ENCODE peak calls at places on chromosomes 12 and 14, in eight cellular contexts. One of them, this sample, is unnamed.

GRCh38 chr12:49675137-49675536 is 32.1 kb downstream of the FMNL3 start:
- DNase-seq in cardiac fibroblast: no peak
- DNase-seq in lower lobe of right lung: no peak
- DNase-seq in kidney: no peak
- DNase-seq in IMR-90: no peak
- DNase-seq in foreskin fibroblast: no peak
- DNase-seq in GM23338: peak; percentile 21
- DNase-seq in colonic mucosa: no peak
- DNase-seq in this sample: no peak

GRCh38 chr14:89723930-89724915 is 230.3 kb downstream of the EFCAB11 start:
- DNase-seq in cardiac fibroblast: no peak
- DNase-seq in lower lobe of right lung: no peak
- DNase-seq in kidney: no peak
- DNase-seq in IMR-90: no peak
- DNase-seq in foreskin fibroblast: peak; percentile 20
- DNase-seq in GM23338: no peak
- DNase-seq in colonic mucosa: no peak
- DNase-seq in this sample: no peak

GRCh38 chr12:177980-178714 is 35.8 kb downstream of the SLC6A12 start:
- DNase-seq in cardiac fibroblast: no peak
- DNase-seq in lower lobe of right lung: no peak
- DNase-seq in kidney: no peak
- DNase-seq in IMR-90: no peak
- DNase-seq in foreskin fibroblast: no peak
- DNase-seq in GM23338: no peak
- DNase-seq in colonic mucosa: no peak
- DNase-seq in this sample: no peak

GRCh38 chr14:23358042-23358441 is 5.4 kb upstream of the SLC22A17 start:
- DNase-seq in cardiac fibroblast: no peak
- DNase-seq in lower lobe of right lung: no peak
- DNase-seq in kidney: no peak
- DNase-seq in IMR-90: no peak
- DNase-seq in foreskin fibroblast: no peak
- DNase-seq in GM23338: no peak
- DNase-seq in colonic mucosa: no peak
- DNase-seq in this sample: no peak

GRCh38 chr14:75886661-75887348 is 95.0 kb downstream of the TGFB3 start:
- DNase-seq in cardiac fibroblast: peak; percentile 46
- DNase-seq in lower lobe of right lung: no peak
- DNase-seq in kidney: no peak
- DNase-seq in IMR-90: no peak
- DNase-seq in foreskin fibroblast: peak; percentile 23
- DNase-seq in GM23338: no peak
- DNase-seq in colonic mucosa: no peak
- DNase-seq in this sample: no peak

GRCh38 chr12:11701398-11701797 is 51.9 kb downstream of the ETV6 start:
- DNase-seq in cardiac fibroblast: no peak
- DNase-seq in lower lobe of right lung: no peak
- DNase-seq in kidney: no peak
- DNase-seq in IMR-90: no peak
- DNase-seq in foreskin fibroblast: no peak
- DNase-seq in GM23338: no peak
- DNase-seq in colonic mucosa: no peak
- DNase-seq in this sample: no peak

GRCh38 chr14:57987596-57988300 is 121.9 kb upstream of the SLC35F4 start:
- DNase-seq in cardiac fibroblast: no peak
- DNase-seq in lower lobe of right lung: no peak
- DNase-seq in kidney: no peak
- DNase-seq in IMR-90: no peak
- DNase-seq in foreskin fibroblast: no peak
- DNase-seq in GM23338: peak; percentile 34
- DNase-seq in colonic mucosa: no peak
- DNase-seq in this sample: no peak

GRCh38 chr12:109864916-109865315 is 15.4 kb downstream of the GLTP start:
- DNase-seq in cardiac fibroblast: no peak
- DNase-seq in lower lobe of right lung: no peak
- DNase-seq in kidney: no peak
- DNase-seq in IMR-90: no peak
- DNase-seq in foreskin fibroblast: no peak
- DNase-seq in GM23338: peak; percentile 44
- DNase-seq in colonic mucosa: no peak
- DNase-seq in this sample: no peak

GRCh38 chr14:64465208-64465821 is at the start of gene AKAP5:
- DNase-seq in cardiac fibroblast: no peak
- DNase-seq in lower lobe of right lung: peak; percentile 54
- DNase-seq in kidney: peak; percentile 80
- DNase-seq in IMR-90: peak; percentile 11
- DNase-seq in foreskin fibroblast: peak; percentile 6
- DNase-seq in GM23338: peak; percentile 91
- DNase-seq in colonic mucosa: peak; percentile 77
- DNase-seq in this sample: no peak

GRCh38 chr12:3727877-3728632 is 24.9 kb downstream of the CRACR2A start:
- DNase-seq in cardiac fibroblast: peak; percentile 81
- DNase-seq in lower lobe of right lung: no peak
- DNase-seq in kidney: no peak
- DNase-seq in IMR-90: peak; percentile 33
- DNase-seq in foreskin fibroblast: no peak
- DNase-seq in GM23338: peak; percentile 14
- DNase-seq in colonic mucosa: no peak
- DNase-seq in this sample: no peak

GRCh38 chr14:104567141-104567956 is 12.2 kb upstream of the C14orf180 start:
- DNase-seq in cardiac fibroblast: no peak
- DNase-seq in lower lobe of right lung: no peak
- DNase-seq in kidney: no peak
- DNase-seq in IMR-90: no peak
- DNase-seq in foreskin fibroblast: no peak
- DNase-seq in GM23338: no peak
- DNase-seq in colonic mucosa: no peak
- DNase-seq in this sample: no peak
- TF ChIP-seq CTCF in cardiac fibroblast: no peak
- TF ChIP-seq CTCF in lower lobe of right lung: no peak
- TF ChIP-seq CTCF in kidney: no peak
- TF ChIP-seq CTCF in IMR-90: no peak
- TF ChIP-seq CTCF in foreskin fibroblast: no peak
- TF ChIP-seq CTCF in GM23338: no peak
- TF ChIP-seq CTCF in colonic mucosa: no peak
- TF ChIP-seq CTCF in this sample: no peak

DNA sequence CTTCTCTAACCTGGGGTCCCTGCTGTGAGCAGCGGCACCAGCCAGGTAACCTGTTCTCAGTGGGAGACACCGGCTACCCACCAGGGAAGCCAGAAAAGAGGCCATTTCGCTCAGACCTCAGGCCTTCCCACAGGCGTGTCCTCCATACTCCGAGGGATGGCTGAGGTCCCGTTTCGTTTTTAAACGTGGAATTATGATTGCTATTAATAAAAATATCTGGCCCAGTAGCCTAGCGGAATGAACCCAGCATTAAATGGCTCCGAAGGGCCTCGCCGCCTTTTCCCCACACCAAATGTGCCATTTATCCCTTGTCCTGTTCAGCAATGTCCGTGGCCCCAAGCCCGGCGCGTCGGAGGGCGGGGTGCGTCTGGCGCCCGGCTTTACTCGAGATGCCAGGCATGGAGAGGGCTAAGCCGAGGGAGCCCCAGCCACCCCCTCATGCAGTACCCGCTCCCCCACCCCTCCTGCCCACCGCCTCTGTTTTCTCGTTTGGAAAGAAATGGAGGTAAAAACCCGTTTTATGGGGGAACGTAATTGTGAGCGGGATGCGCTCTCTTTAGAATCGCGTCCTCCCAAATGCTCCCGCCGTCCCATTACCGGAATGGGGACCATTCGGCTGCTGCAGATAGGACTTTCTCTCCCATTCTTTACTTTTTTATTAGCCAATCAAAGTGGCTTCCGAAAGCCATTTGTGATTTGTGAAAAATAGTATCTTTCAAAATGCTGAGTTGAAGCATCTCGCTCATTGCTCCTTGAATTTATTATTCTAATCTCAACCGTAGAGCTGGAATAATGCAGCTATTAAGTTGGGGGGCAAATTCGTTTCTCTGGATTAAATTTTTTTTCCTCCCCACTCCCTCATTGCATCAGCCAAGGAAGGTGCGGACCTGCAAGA is 5.8 kb downstream of the HOXC8 start:
- DNase-seq in cardiac fibroblast: no peak
- DNase-seq in lower lobe of right lung: no peak
- DNase-seq in kidney: peak; percentile 71
- DNase-seq in IMR-90: no peak
- DNase-seq in foreskin fibroblast: no peak
- DNase-seq in GM23338: no peak
- DNase-seq in colonic mucosa: no peak
- DNase-seq in this sample: no peak
- H3K4me3 ChIP-seq in cardiac fibroblast: no peak overlapping the region
- H3K4me3 ChIP-seq in lower lobe of right lung: no peak overlapping the region
- H3K4me3 ChIP-seq in kidney: peak overlapping the region; percentile 51
- H3K4me3 ChIP-seq in IMR-90: no peak overlapping the region
- H3K4me3 ChIP-seq in foreskin fibroblast: no peak overlapping the region
- H3K4me3 ChIP-seq in GM23338: no peak overlapping the region
- H3K4me3 ChIP-seq in colonic mucosa: no peak overlapping the region
- H3K4me3 ChIP-seq in this sample: peak overlapping the region; percentile 39

GRCh38 chr12:58416211-58416610 is 474.8 kb downstream of the ATP23 start:
- DNase-seq in cardiac fibroblast: peak; percentile 81
- DNase-seq in lower lobe of right lung: no peak
- DNase-seq in kidney: no peak
- DNase-seq in IMR-90: peak; percentile 88
- DNase-seq in foreskin fibroblast: peak; percentile 81
- DNase-seq in GM23338: no peak
- DNase-seq in colonic mucosa: no peak
- DNase-seq in this sample: no peak
- TF ChIP-seq CTCF in cardiac fibroblast: peak; percentile 46
- TF ChIP-seq CTCF in lower lobe of right lung: no peak
- TF ChIP-seq CTCF in kidney: no peak
- TF ChIP-seq CTCF in IMR-90: peak; percentile 61
- TF ChIP-seq CTCF in foreskin fibroblast: peak; percentile 27
- TF ChIP-seq CTCF in GM23338: peak; percentile 23
- TF ChIP-seq CTCF in colonic mucosa: no peak
- TF ChIP-seq CTCF in this sample: peak; percentile 56

GRCh38 chr14:105168093-105168420 is 519 bp downstream of the JAG2 start:
- DNase-seq in cardiac fibroblast: no peak
- DNase-seq in lower lobe of right lung: no peak
- DNase-seq in kidney: no peak
- DNase-seq in IMR-90: no peak
- DNase-seq in foreskin fibroblast: no peak
- DNase-seq in GM23338: peak; percentile 58
- DNase-seq in colonic mucosa: no peak
- DNase-seq in this sample: no peak
- H3K4me3 ChIP-seq in cardiac fibroblast: no peak overlapping the region
- H3K4me3 ChIP-seq in lower lobe of right lung: peak overlapping the region; percentile 61
- H3K4me3 ChIP-seq in kidney: no peak overlapping the region
- H3K4me3 ChIP-seq in IMR-90: peak overlapping the region; percentile 4
- H3K4me3 ChIP-seq in foreskin fibroblast: no peak overlapping the region
- H3K4me3 ChIP-seq in GM23338: peak overlapping the region; percentile 54
- H3K4me3 ChIP-seq in colonic mucosa: peak overlapping the region; percentile 31
- H3K4me3 ChIP-seq in this sample: peak overlapping the region; percentile 50

This sample was measured in epithelial cell of proximal tubule.